ENCODE peak calls at places on chromosome 5, in four cellular contexts. J is SK-N-SH, R is transverse colon, Y is HepG2. V is an unnamed sample.

GRCh38 chr5:131193106-131193505 is 22.4 kb downstream of the LYRM7 start:
- DNase-seq in J (no peak), R (no peak), Y (no peak), V (no peak)

GRCh38 chr5:140219068-140219971 is 44.3 kb downstream of the CYSTM1 start:
- DNase-seq in J (no peak), R (no peak), Y (peak), V (peak)

GRCh38 chr5:127878174-127878750 is 175.1 kb downstream of the CCDC192 start:
- DNase-seq in J (peak), R (peak), Y (peak), V (no peak)

GRCh38 chr5:37248970-37249819 is at the start of gene CPLANE1:
- DNase-seq in J (peak), R (peak), Y (peak), V (peak)

GRCh38 chr5:153469423-153469822 is 21.0 kb upstream of the GRIA1 start:
- DNase-seq in J (no peak), R (no peak), Y (no peak), V (no peak)

GRCh38 chr5:116455061-116455460 is 119.6 kb downstream of the SEMA6A start:
- DNase-seq in J (peak), R (no peak), Y (no peak), V (no peak)

GRCh38 chr5:439181-439580 is 3.8 kb upstream of the EXOC3 start:
- DNase-seq in J (no peak), R (no peak), Y (no peak), V (no peak)

GRCh38 chr5:171207256-171207866 is 101.7 kb upstream of the TLX3 start:
- DNase-seq in J (peak), R (no peak), Y (peak), V (no peak)

GRCh38 chr5:17221843-17222614 is 4.6 kb downstream of the BASP1 start:
- DNase-seq in J (no peak), R (no peak), Y (no peak), V (peak)

GRCh38 chr5:37071901-37072581 is 177.1 kb downstream of the CPLANE1 start:
- DNase-seq in J (no peak), R (no peak), Y (peak), V (no peak)

GRCh38 chr5:143055596-143056330 is 285.6 kb downstream of the ARHGAP26 start:
- DNase-seq in J (no peak), R (no peak), Y (no peak), V (no peak)
- TF ChIP-seq POLR2AphosphoS5 in J (no peak), R (no peak), Y (no peak), V (no peak)

DNA sequence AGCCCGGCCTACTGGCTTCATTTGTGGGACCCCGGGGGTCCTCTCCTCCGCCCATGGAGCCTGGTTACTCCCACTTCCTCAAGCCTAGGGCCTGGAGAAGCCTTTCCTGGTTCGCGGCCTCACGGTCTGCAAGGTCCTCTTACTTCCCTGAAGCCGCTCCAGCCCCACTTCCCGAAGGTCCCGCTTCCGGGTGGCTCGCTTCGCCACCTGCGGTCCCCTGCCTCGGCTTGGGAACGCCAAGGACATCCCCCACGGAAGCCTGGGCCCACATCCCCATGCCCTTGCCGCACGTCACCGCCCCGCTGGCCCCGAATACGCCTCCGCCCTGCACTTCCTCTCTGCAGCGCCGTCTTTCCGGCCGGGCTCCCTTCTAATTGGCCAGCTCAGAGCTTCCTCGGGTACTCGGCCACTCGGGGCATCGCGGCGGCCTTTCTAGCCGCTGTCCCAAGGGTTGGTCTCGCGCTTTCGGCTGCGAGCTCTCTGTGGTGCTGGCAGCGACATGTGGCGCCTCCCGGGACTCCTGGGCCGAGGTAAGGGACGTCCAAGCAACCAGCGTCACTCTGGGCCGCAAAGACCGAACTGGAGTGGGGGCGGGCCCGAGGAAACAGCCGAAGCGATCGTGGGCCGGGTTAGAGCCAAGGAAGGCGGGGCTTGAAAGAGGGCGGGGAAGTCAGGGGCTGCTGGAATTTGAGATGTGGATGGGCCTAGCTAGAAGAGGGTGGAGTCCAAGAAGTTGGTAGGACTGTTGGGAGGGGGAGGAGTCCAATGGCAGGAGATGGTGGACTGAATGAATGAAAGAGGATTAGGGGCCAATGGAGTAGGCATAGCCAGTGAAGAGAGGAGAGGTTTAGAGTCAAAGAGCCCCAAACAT is at the start of gene DELE1:
- DNase-seq in J (peak), R (peak), Y (peak), V (peak)
- TF ChIP-seq EP300 in J (no peak), R (no peak), Y (no peak), V (peak)

DNA sequence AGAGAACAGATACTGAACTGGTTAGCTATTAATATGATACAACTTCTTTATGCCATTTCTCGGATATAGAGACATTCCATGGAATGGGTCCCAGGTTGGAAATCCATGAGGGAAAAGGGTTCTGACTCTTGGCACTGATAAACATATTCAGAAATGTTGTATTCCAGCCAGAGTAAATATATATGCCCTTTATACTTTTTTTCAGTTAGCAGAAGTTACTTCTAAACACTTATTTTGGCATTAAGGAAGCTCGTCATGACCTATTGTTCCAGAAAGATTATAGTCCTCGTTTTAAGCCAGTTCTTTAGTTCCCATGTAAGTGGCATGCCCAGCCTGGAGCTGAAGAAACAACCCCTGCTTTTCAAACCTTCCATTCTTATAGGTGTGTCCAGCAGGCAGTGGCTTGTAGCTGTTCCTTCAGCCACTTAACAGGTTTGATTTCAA is 181.6 kb downstream of the CD180 start:
- DNase-seq in J (no peak), R (no peak), Y (no peak), V (no peak)
- TF ChIP-seq POLR2AphosphoS5 in J (no peak), R (no peak), Y (no peak), V (no peak)

DNA sequence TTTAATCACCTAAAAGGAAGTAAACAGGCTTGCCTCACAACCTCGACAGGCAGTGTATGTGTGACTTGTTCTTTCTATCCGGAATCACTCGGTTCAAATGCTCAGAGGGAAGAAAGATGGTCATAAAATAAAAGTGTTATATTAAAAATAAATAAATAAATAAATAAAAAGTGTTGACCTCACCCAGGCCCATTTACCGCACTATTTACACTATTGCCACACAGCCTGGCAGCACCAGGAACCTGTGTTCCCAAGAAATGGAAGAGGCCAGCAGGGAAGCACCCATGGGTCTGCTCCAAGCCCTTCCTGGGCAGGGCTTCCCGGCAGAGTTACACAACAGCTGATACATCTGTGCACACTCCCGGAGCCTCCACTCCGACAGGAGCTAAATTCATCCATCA is 127.9 kb downstream of the EFNA5 start:
- DNase-seq in J (no peak), R (peak), Y (peak), V (peak)
- TF ChIP-seq EP300 in J (no peak), R (no peak), Y (no peak), V (no peak)

GRCh38 chr5:96142786-96143434 is 181.3 kb upstream of the ELL2 start:
- DNase-seq in J (no peak), R (no peak), Y (no peak), V (no peak)
- TF ChIP-seq POLR2AphosphoS5 in J (no peak), R (no peak), Y (no peak), V (no peak)

GRCh38 chr5:111733571-111733970 is 23.4 kb downstream of the NREP start:
- DNase-seq in J (no peak), R (no peak), Y (no peak), V (no peak)
- TF ChIP-seq EP300 in J (no peak), R (no peak), Y (no peak), V (no peak)

GRCh38 chr5:10534491-10535236 is 29.2 kb upstream of the ANKRD33B start:
- DNase-seq in J (no peak), R (no peak), Y (no peak), V (no peak)

GRCh38 chr5:10535237-10535530 is 28.7 kb upstream of the ANKRD33B start:
- DNase-seq in J (no peak), R (no peak), Y (no peak), V (no peak)

GRCh38 chr5:10533218-10533617 is 30.7 kb upstream of the ANKRD33B start:
- DNase-seq in J (no peak), R (no peak), Y (no peak), V (peak)

GRCh38 chr5:10530601-10531320 is 33.1 kb upstream of the ANKRD33B start:
- DNase-seq in J (no peak), R (no peak), Y (no peak), V (no peak)

GRCh38 chr5:10532421-10532820 is 31.4 kb upstream of the ANKRD33B start:
- DNase-seq in J (no peak), R (no peak), Y (no peak), V (no peak)
- TF ChIP-seq POLR2AphosphoS5 in J (no peak), R (no peak), Y (no peak), V (no peak)

GRCh38 chr5:91162534-91163381 is 220.4 kb downstream of the ARRDC3 start:
- DNase-seq in J (no peak), R (peak), Y (peak), V (peak)
- TF ChIP-seq EP300 in J (no peak), R (no peak), Y (no peak), V (peak)